ENCODE peak calls at places on chromosome 10, in seven cellular contexts. K is neural progenitor cell, L is OCI-LY7, Y is left lung, T is Panc1, U is uterus, A is K562. N is an unnamed sample. For H3K9me3, the result is how much of the 10 kb centered on the place peaks cover.

GRCh38 chr10:116994113-116994890 is 10.7 kb downstream of the SHTN1 start:
- DNase-seq in U (no peak), L (no peak), Y (no peak), A (no peak), K (no peak), T (no peak), N (no peak)

GRCh38 chr10:21427804-21428481 is 97.5 kb downstream of the SKIDA1 start:
- DNase-seq in L (no peak), A (no peak), Y (no peak), U (no peak), K (no peak), T (no peak), N (no peak)

GRCh38 chr10:130190065-130190736 is 54.0 kb downstream of the GLRX3 start:
- DNase-seq in L (peak), T (peak), U (peak), A (no peak), Y (peak), K (peak), N (peak)

GRCh38 chr10:6114758-6115410 is 26.1 kb downstream of the RBM17 start:
- DNase-seq in A (no peak), Y (no peak), T (peak), K (no peak), U (peak), L (no peak), N (no peak)

GRCh38 chr10:37992083-37992482 is 15.6 kb upstream of the ZNF25 start:
- DNase-seq in U (no peak), A (no peak), Y (no peak), L (no peak), K (no peak), T (no peak), N (no peak)

GRCh38 chr10:86655596-86655995 is 1.2 kb downstream of the OPN4 start:
- DNase-seq in K (no peak), L (no peak), A (no peak), U (no peak), T (no peak), Y (peak), N (no peak)

GRCh38 chr10:44316187-44316921 is 68.5 kb downstream of the CXCL12 start:
- DNase-seq in T (no peak), U (no peak), L (peak), K (peak), Y (no peak), A (peak), N (no peak)

GRCh38 chr10:80664071-80664680 is 126.5 kb downstream of the SH2D4B start:
- DNase-seq in K (peak), A (peak), Y (peak), T (peak), U (peak), L (peak), N (no peak)

GRCh38 chr10:124109261-124109660 is 15.9 kb upstream of the CHST15 start:
- DNase-seq in K (no peak), U (no peak), T (no peak), Y (no peak), A (no peak), L (no peak), N (no peak)

GRCh38 chr10:86123745-86124144 is 242.8 kb downstream of the GRID1 start:
- DNase-seq in K (no peak), A (no peak), L (no peak), Y (no peak), U (no peak), T (no peak), N (no peak)

GRCh38 chr10:129694633-129695356 is 227.8 kb downstream of the MGMT start:
- DNase-seq in L (no peak), A (no peak), Y (no peak), T (no peak), K (no peak), U (peak), N (no peak)

GRCh38 chr10:132396495-132397035 is 435 bp upstream of the PWWP2B start:
- DNase-seq in L (peak), T (no peak), Y (no peak), U (peak), K (peak), A (peak), N (no peak)

GRCh38 chr10:114260366-114260765 is 21.3 kb downstream of the VWA2 start:
- DNase-seq in K (no peak), T (no peak), U (no peak), Y (peak), L (no peak), A (no peak), N (no peak)

GRCh38 chr10:119523916-119524719 is 18.4 kb downstream of the RGS10 start:
- DNase-seq in Y (no peak), T (no peak), A (no peak), L (no peak), K (no peak), U (no peak), N (no peak)

GRCh38 chr10:125344573-125345121 is 184.3 kb upstream of the CTBP2 start:
- DNase-seq in U (no peak), K (no peak), Y (peak), A (no peak), T (no peak), L (no peak), N (no peak)

GRCh38 chr10:97771055-97771811 is 566 bp downstream of the SFRP5 start:
- DNase-seq in Y (no peak), L (no peak), T (no peak), U (no peak), K (peak), A (no peak), N (no peak)

GRCh38 chr10:44675086-44675874 is 235.9 kb upstream of the TMEM72 start:
- DNase-seq in K (no peak), L (no peak), T (no peak), Y (no peak), A (no peak), U (no peak), N (no peak)

GRCh38 chr10:106771132-106771531 is 393.4 kb downstream of the SORCS1 start:
- DNase-seq in K (no peak), A (no peak), U (no peak), L (no peak), Y (no peak), T (no peak), N (no peak)

GRCh38 chr10:17847586-17848296 is 38.6 kb downstream of the MRC1 start:
- DNase-seq in A (peak), L (peak), Y (no peak), K (peak), T (no peak), U (no peak), N (no peak)

GRCh38 chr10:117543999-117544728 is 1.6 kb downstream of the EMX2 start:
- DNase-seq in T (no peak), L (no peak), K (peak), Y (no peak), A (no peak), U (no peak), N (no peak)

GRCh38 chr10:30531751-30532530 is 97.6 kb downstream of the LYZL2 start:
- DNase-seq in L (peak), K (no peak), T (no peak), U (no peak), Y (no peak), A (no peak), N (no peak)

GRCh38 chr10:55750458-55750857 is 610.6 kb downstream of the ZWINT start:
- DNase-seq in A (no peak), K (no peak), Y (no peak), U (no peak), L (no peak), T (no peak), N (no peak)

GRCh38 chr10:114346176-114347031 is 57.9 kb downstream of the AFAP1L2 start:
- DNase-seq in Y (no peak), T (no peak), A (no peak), K (no peak), U (no peak), L (no peak), N (no peak)

GRCh38 chr10:54501919-54502318 is 299.1 kb downstream of the PCDH15 start:
- DNase-seq in L (no peak), U (no peak), A (no peak), K (no peak), T (no peak), Y (no peak), N (no peak)

GRCh38 chr10:46254007-46254383 is 32.8 kb upstream of the ANTXRL start:
- DNase-seq in Y (no peak), L (no peak), A (no peak), K (no peak), U (no peak), T (no peak), N (no peak)

GRCh38 chr10:63275094-63275493 is 142.0 kb downstream of the NRBF2 start:
- DNase-seq in K (no peak), U (no peak), A (no peak), Y (no peak), T (no peak), L (no peak), N (no peak)

GRCh38 chr10:80411267-80411668 is 2.9 kb downstream of the PRXL2A start:
- DNase-seq in K (no peak), L (no peak), U (no peak), A (no peak), Y (peak), T (no peak), N (no peak)

GRCh38 chr10:86371116-86371515 is 4.5 kb upstream of the GRID1 start:
- DNase-seq in K (no peak), U (no peak), A (no peak), T (no peak), L (no peak), Y (peak), N (no peak)

GRCh38 chr10:72126184-72126871 is 38.0 kb upstream of the SPOCK2 start:
- DNase-seq in T (no peak), A (peak), L (peak), K (peak), Y (no peak), U (no peak), N (peak)

GRCh38 chr10:69319911-69320316 is 41.6 kb downstream of the HK1 start:
- DNase-seq in A (no peak), L (no peak), K (no peak), U (peak), Y (no peak), T (no peak), N (no peak)

GRCh38 chr10:69505636-69506318 is 54.5 kb downstream of the TSPAN15 start:
- DNase-seq in T (no peak), U (peak), K (no peak), A (no peak), Y (no peak), L (no peak), N (no peak)

GRCh38 chr10:93916257-93917063 is 22.7 kb downstream of the SLC35G1 start:
- DNase-seq in U (no peak), T (no peak), A (no peak), Y (no peak), K (peak), L (peak), N (peak)

GRCh38 chr10:50470345-50470744 is 153.4 kb downstream of the SGMS1 start:
- DNase-seq in L (no peak), U (no peak), T (no peak), A (no peak), K (peak), Y (no peak), N (no peak)

GRCh38 chr10:50470798-50471582 is 152.8 kb downstream of the SGMS1 start:
- DNase-seq in T (no peak), L (no peak), K (no peak), A (no peak), U (no peak), Y (no peak), N (no peak)

GRCh38 chr10:50467209-50467608 is 156.5 kb downstream of the SGMS1 start:
- DNase-seq in T (no peak), A (no peak), Y (no peak), K (no peak), U (no peak), L (no peak), N (no peak)

GRCh38 chr10:50469778-50470193 is 154.0 kb downstream of the SGMS1 start:
- DNase-seq in Y (no peak), L (no peak), K (no peak), T (no peak), U (no peak), A (no peak), N (no peak)

GRCh38 chr10:50469288-50469687 is 154.5 kb downstream of the SGMS1 start:
- DNase-seq in A (no peak), U (no peak), L (no peak), Y (no peak), T (no peak), K (no peak), N (no peak)
- H3K4me3 ChIP-seq in A (no peak), U (no peak), L (no peak), Y (no peak), T (no peak), K (no peak), N (no peak)

DNA sequence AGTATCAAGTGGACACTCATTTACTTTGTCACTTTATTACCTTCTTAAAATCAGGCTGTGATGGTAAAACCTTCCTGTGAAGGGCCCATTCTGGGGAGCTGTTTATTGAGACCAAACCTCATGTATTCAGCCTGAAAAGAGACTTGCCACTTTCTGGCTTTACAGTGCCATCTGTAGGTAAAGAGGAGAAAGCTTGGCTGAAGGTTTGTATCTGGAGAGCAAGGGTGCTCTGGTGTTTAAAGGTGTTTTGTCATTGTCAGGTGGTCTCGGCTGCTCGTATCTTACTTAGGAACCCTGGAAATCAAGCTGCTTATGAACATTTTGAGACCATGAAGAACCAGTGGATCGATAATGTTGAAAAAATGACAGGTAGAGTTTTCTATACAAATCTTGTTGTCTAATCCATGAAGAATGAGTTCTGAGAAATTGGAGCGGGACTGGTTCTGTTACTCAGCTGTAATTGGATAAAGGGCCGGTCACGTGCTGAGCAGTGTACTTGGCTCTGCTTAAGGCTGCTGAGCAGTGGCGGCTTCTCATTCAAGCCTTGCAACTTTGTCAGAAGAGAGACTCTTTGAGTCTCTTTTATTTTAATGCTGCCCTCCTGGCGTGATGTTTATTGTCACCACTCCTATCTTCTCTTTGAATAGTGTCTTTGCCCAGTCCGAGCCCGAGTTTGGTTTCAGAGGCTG is 46.9 kb downstream of the AP3M1 start:
- DNase-seq in L (peak), K (peak), Y (no peak), U (no peak), T (no peak), A (no peak), N (no peak)
- TF ChIP-seq CTCF in L (peak), K (peak), Y (no peak), U (no peak), T (peak), A (peak), N (peak)

DNA sequence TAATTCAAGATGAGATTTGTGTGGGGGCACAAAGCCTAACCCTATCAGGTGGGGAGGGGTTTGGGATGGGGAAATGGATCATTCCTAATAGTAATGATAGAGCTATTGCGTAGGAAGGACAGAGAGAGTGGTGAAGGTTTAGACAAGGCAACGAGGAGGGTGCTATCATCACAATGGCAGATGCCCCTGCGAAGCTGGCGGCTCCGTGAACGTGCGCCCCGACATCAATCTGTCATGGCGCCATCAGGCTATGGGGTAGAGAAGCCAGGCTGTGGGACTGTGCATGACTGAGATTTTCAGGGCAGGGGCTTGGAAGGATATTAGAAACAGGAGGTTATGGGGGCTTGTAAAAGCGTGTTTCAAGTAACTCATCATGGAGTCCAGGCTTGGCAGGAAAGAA is 157.6 kb downstream of the ITGA8 start:
- DNase-seq in Y (no peak), K (no peak), U (no peak), A (no peak), T (no peak), L (no peak), N (no peak)
- H3K9me3 ChIP-seq in Y (under half), K (under half), U (under half), A (under half), T (under half), L (under half), N (under half)

GRCh38 chr10:127195041-127195506 is 1.3 kb downstream of the INSYN2A start:
- DNase-seq in Y (no peak), U (no peak), K (peak), L (no peak), A (no peak), T (no peak), N (no peak)
- H3K4me3 ChIP-seq in Y (peak), U (peak), K (peak), L (no peak), A (no peak), T (peak), N (peak)

GRCh38 chr10:103507235-103508191 is 14.0 kb downstream of the NEURL1 start:
- DNase-seq in Y (no peak), U (no peak), A (no peak), T (no peak), L (peak), K (no peak), N (no peak)
- TF ChIP-seq CTCF in Y (no peak), U (no peak), A (no peak), T (no peak), L (peak), K (no peak), N (no peak)

GRCh38 chr10:10589540-10589939 is 428.1 kb upstream of the CELF2 start:
- DNase-seq in A (no peak), U (peak), K (no peak), L (no peak), T (no peak), Y (no peak), N (peak)

GRCh38 chr10:10579709-10580108 is 438.0 kb upstream of the CELF2 start:
- DNase-seq in L (no peak), K (no peak), Y (no peak), A (no peak), U (no peak), T (no peak), N (no peak)

GRCh38 chr10:10587744-10588393 is 429.8 kb upstream of the CELF2 start:
- DNase-seq in U (no peak), K (no peak), T (no peak), A (no peak), Y (no peak), L (no peak), N (no peak)

GRCh38 chr10:10584164-10584563 is 433.5 kb upstream of the CELF2 start:
- DNase-seq in A (no peak), K (no peak), Y (no peak), L (no peak), U (no peak), T (no peak), N (no peak)
- H3K9me3 ChIP-seq in A (under half), K (under half), Y (under half), L (under half), U (under half), T (under half), N (under half)

DNA sequence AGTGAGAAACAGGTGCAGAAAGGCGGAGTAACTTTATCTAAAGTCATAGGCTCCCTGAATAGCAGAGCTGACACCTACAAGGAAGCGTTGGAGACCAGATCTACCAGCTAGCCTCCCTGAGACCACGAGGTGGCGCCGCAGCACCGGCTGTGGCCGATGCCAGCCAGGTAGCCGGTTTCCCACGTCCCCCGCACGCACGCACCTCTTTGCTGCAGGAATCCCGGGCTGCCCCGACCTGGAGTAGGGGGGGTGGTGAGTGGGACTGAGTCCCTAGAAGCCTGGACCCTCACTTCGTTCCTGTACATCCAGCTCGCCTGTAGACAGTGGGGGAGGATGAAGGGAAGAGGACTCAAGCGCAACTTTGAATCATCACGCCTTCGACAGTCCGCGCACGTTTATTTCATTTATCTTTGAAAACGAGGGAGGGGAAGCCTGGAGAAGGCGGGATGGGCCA is 3.7 kb downstream of the ELOVL3 start:
- DNase-seq in T (peak), K (peak), A (peak), L (peak), Y (peak), U (peak), N (no peak)
- H3K4me3 ChIP-seq in T (peak), K (peak), A (peak), L (no peak), Y (peak), U (peak), N (peak)

GRCh38 chr10:101779544-101780186 is 3.6 kb downstream of the NPM3 start:
- DNase-seq in L (peak), A (no peak), K (peak), T (no peak), Y (peak), U (peak), N (peak)
- TF ChIP-seq CTCF in L (peak), A (no peak), K (peak), T (peak), Y (peak), U (peak), N (peak)

GRCh38 chr10:108583827-108584226 is 1339.5 kb downstream of the XPNPEP1 start:
- DNase-seq in L (no peak), T (no peak), Y (no peak), K (no peak), U (no peak), A (no peak), N (no peak)
- H3K9me3 ChIP-seq in L (under half), T (under half), Y (under half), K (under half), U (under half), A (under half), N (under half)

GRCh38 chr10:34775044-34775637 is 40.0 kb downstream of the PARD3 start:
- DNase-seq in L (no peak), K (no peak), A (no peak), U (no peak), T (no peak), Y (no peak), N (no peak)

GRCh38 chr10:34776090-34776690 is 38.9 kb downstream of the PARD3 start:
- DNase-seq in T (no peak), L (no peak), U (no peak), Y (no peak), K (no peak), A (no peak), N (no peak)

GRCh38 chr10:34786464-34786863 is 28.6 kb downstream of the PARD3 start:
- DNase-seq in K (no peak), L (no peak), U (no peak), A (no peak), Y (no peak), T (no peak), N (no peak)

GRCh38 chr10:34781709-34782108 is 33.4 kb downstream of the PARD3 start:
- DNase-seq in L (no peak), T (no peak), K (no peak), U (no peak), A (no peak), Y (no peak), N (no peak)

GRCh38 chr10:34780818-34781380 is 34.2 kb downstream of the PARD3 start:
- DNase-seq in Y (no peak), K (peak), L (peak), T (no peak), A (no peak), U (peak), N (no peak)
- H3K4me3 ChIP-seq in Y (no peak), K (no peak), L (no peak), T (no peak), A (no peak), U (peak), N (peak)